ENCODE peak calls at places on chromosomes 6 and 20, in four cellular contexts. One of them, this sample, is unnamed.

GRCh38 chr20:9498322-9498721 is 16.1 kb upstream of the LAMP5 start:
- DNase-seq in central memory CD4-positive, alpha-beta T cell: no peak
- DNase-seq in lower lobe of right lung: no peak
- DNase-seq in AG08396: no peak
- DNase-seq in this sample: no peak

GRCh38 chr6:46652232-46652602 is 401 bp downstream of the CYP39A1 start:
- DNase-seq in lower lobe of right lung: no peak
- DNase-seq in AG08396: no peak
- DNase-seq in central memory CD4-positive, alpha-beta T cell: peak; percentile 0
- DNase-seq in this sample: no peak

GRCh38 chr6:36964908-36965307 is 10.4 kb downstream of the PI16 start:
- DNase-seq in lower lobe of right lung: no peak
- DNase-seq in central memory CD4-positive, alpha-beta T cell: no peak
- DNase-seq in AG08396: no peak
- DNase-seq in this sample: no peak

GRCh38 chr20:23326774-23327173 is 23.8 kb upstream of the NXT1 start:
- DNase-seq in central memory CD4-positive, alpha-beta T cell: no peak
- DNase-seq in AG08396: no peak
- DNase-seq in lower lobe of right lung: no peak
- DNase-seq in this sample: no peak

GRCh38 chr6:142786476-142786875 is 158.5 kb downstream of the HIVEP2 start:
- DNase-seq in AG08396: no peak
- DNase-seq in central memory CD4-positive, alpha-beta T cell: no peak
- DNase-seq in lower lobe of right lung: no peak
- DNase-seq in this sample: no peak

GRCh38 chr20:54714817-54715216 is 239.4 kb downstream of the DOK5 start:
- DNase-seq in central memory CD4-positive, alpha-beta T cell: no peak
- DNase-seq in AG08396: no peak
- DNase-seq in lower lobe of right lung: no peak
- DNase-seq in this sample: no peak

GRCh38 chr6:166646716-166647115 is 19.7 kb upstream of the RPS6KA2 start:
- DNase-seq in lower lobe of right lung: no peak
- DNase-seq in central memory CD4-positive, alpha-beta T cell: no peak
- DNase-seq in AG08396: no peak
- DNase-seq in this sample: no peak

GRCh38 chr20:56899495-56899894 is 270.4 kb downstream of the TFAP2C start:
- DNase-seq in AG08396: no peak
- DNase-seq in central memory CD4-positive, alpha-beta T cell: no peak
- DNase-seq in lower lobe of right lung: no peak
- DNase-seq in this sample: no peak

GRCh38 chr6:37779111-37779800 is 40.3 kb upstream of the ZFAND3 start:
- DNase-seq in AG08396: no peak
- DNase-seq in central memory CD4-positive, alpha-beta T cell: no peak
- DNase-seq in lower lobe of right lung: no peak
- DNase-seq in this sample: no peak

GRCh38 chr20:29740601-29740950 is 1516.9 kb upstream of the DEFB115 start:
- DNase-seq in lower lobe of right lung: no peak
- DNase-seq in AG08396: no peak
- DNase-seq in central memory CD4-positive, alpha-beta T cell: no peak
- DNase-seq in this sample: no peak

GRCh38 chr20:50533061-50533460 is 22.9 kb downstream of the PTPN1 start:
- DNase-seq in central memory CD4-positive, alpha-beta T cell: no peak
- DNase-seq in AG08396: no peak
- DNase-seq in lower lobe of right lung: no peak
- DNase-seq in this sample: no peak

GRCh38 chr20:13008761-13009681 is at the start of gene SPTLC3:
- DNase-seq in lower lobe of right lung: no peak
- DNase-seq in central memory CD4-positive, alpha-beta T cell: no peak
- DNase-seq in AG08396: no peak
- DNase-seq in this sample: peak; percentile 1

GRCh38 chr20:43191946-43192847 is 2.5 kb upstream of the PTPRT start:
- DNase-seq in lower lobe of right lung: no peak
- DNase-seq in AG08396: peak; percentile 49
- DNase-seq in central memory CD4-positive, alpha-beta T cell: no peak
- DNase-seq in this sample: no peak

GRCh38 chr20:50169329-50169823 is 15.9 kb upstream of the PEDS1 start:
- DNase-seq in lower lobe of right lung: peak; percentile 79
- DNase-seq in AG08396: peak; percentile 71
- DNase-seq in central memory CD4-positive, alpha-beta T cell: peak; percentile 65
- DNase-seq in this sample: peak; percentile 62

GRCh38 chr6:41428402-41428994 is 93.1 kb downstream of the NCR2 start:
- DNase-seq in AG08396: no peak
- DNase-seq in lower lobe of right lung: no peak
- DNase-seq in central memory CD4-positive, alpha-beta T cell: no peak
- DNase-seq in this sample: no peak

GRCh38 chr20:53055668-53056067 is 83.5 kb downstream of the TSHZ2 start:
- DNase-seq in lower lobe of right lung: no peak
- DNase-seq in central memory CD4-positive, alpha-beta T cell: no peak
- DNase-seq in AG08396: no peak
- DNase-seq in this sample: no peak

GRCh38 chr6:25050356-25050755 is 114.6 kb upstream of the RIPOR2 start:
- DNase-seq in central memory CD4-positive, alpha-beta T cell: peak; percentile 61
- DNase-seq in lower lobe of right lung: no peak
- DNase-seq in AG08396: peak; percentile 38
- DNase-seq in this sample: peak; percentile 87

GRCh38 chr20:44120676-44121425 is 66.1 kb downstream of the JPH2 start:
- DNase-seq in lower lobe of right lung: no peak
- DNase-seq in AG08396: no peak
- DNase-seq in central memory CD4-positive, alpha-beta T cell: no peak
- DNase-seq in this sample: no peak

GRCh38 chr20:50394569-50394968 is 115.6 kb upstream of the PTPN1 start:
- DNase-seq in central memory CD4-positive, alpha-beta T cell: no peak
- DNase-seq in AG08396: no peak
- DNase-seq in lower lobe of right lung: peak; percentile 62
- DNase-seq in this sample: no peak

GRCh38 chr20:36833275-36834020 is 42.5 kb upstream of the TLDC2 start:
- DNase-seq in lower lobe of right lung: no peak
- DNase-seq in central memory CD4-positive, alpha-beta T cell: no peak
- DNase-seq in AG08396: peak; percentile 85
- DNase-seq in this sample: no peak

GRCh38 chr6:111718990-111719389 is 113.3 kb upstream of the TRAF3IP2 start:
- DNase-seq in AG08396: no peak
- DNase-seq in lower lobe of right lung: no peak
- DNase-seq in central memory CD4-positive, alpha-beta T cell: no peak
- DNase-seq in this sample: no peak

GRCh38 chr6:127464161-127464880 is 5.1 kb upstream of the KIAA0408 start:
- DNase-seq in AG08396: peak; percentile 78
- DNase-seq in lower lobe of right lung: no peak
- DNase-seq in central memory CD4-positive, alpha-beta T cell: no peak
- DNase-seq in this sample: no peak

GRCh38 chr20:38889792-38890496 is 36.3 kb upstream of the FAM83D start:
- DNase-seq in AG08396: no peak
- DNase-seq in lower lobe of right lung: no peak
- DNase-seq in central memory CD4-positive, alpha-beta T cell: no peak
- DNase-seq in this sample: no peak

GRCh38 chr20:1509237-1509636 is 18.0 kb upstream of the SIRPB2 start:
- DNase-seq in AG08396: peak; percentile 27
- DNase-seq in central memory CD4-positive, alpha-beta T cell: no peak
- DNase-seq in lower lobe of right lung: no peak
- DNase-seq in this sample: peak; percentile 19

GRCh38 chr20:18176318-18176785 is 38.7 kb downstream of the KAT14 start:
- DNase-seq in AG08396: no peak
- DNase-seq in central memory CD4-positive, alpha-beta T cell: no peak
- DNase-seq in lower lobe of right lung: no peak
- DNase-seq in this sample: no peak

GRCh38 chr6:32983493-32983848 is 15.1 kb downstream of the BRD2 start:
- DNase-seq in lower lobe of right lung: no peak
- DNase-seq in AG08396: no peak
- DNase-seq in central memory CD4-positive, alpha-beta T cell: no peak
- DNase-seq in this sample: no peak

GRCh38 chr6:63759605-63760004 is 124.0 kb downstream of the PHF3 start:
- DNase-seq in lower lobe of right lung: no peak
- DNase-seq in central memory CD4-positive, alpha-beta T cell: no peak
- DNase-seq in AG08396: no peak
- DNase-seq in this sample: no peak

GRCh38 chr6:137982418-137983189 is 115.5 kb downstream of the TNFAIP3 start:
- DNase-seq in lower lobe of right lung: no peak
- DNase-seq in central memory CD4-positive, alpha-beta T cell: peak; percentile 60
- DNase-seq in AG08396: no peak
- DNase-seq in this sample: no peak

GRCh38 chr6:45786243-45786795 is 229.3 kb downstream of the CLIC5 start:
- DNase-seq in AG08396: no peak
- DNase-seq in lower lobe of right lung: no peak
- DNase-seq in central memory CD4-positive, alpha-beta T cell: no peak
- DNase-seq in this sample: no peak

GRCh38 chr6:131136021-131136847 is 967 bp downstream of the AKAP7 start:
- DNase-seq in lower lobe of right lung: no peak
- DNase-seq in AG08396: peak; percentile 64
- DNase-seq in central memory CD4-positive, alpha-beta T cell: no peak
- DNase-seq in this sample: no peak

GRCh38 chr6:6085928-6086668 is 79.4 kb upstream of the NRN1 start:
- DNase-seq in lower lobe of right lung: no peak
- DNase-seq in AG08396: no peak
- DNase-seq in central memory CD4-positive, alpha-beta T cell: no peak
- DNase-seq in this sample: no peak

GRCh38 chr6:70371454-70372105 is 41.7 kb upstream of the FAM135A start:
- DNase-seq in central memory CD4-positive, alpha-beta T cell: peak; percentile 50
- DNase-seq in lower lobe of right lung: no peak
- DNase-seq in AG08396: peak; percentile 45
- DNase-seq in this sample: peak; percentile 57

GRCh38 chr6:10908228-10908627 is 21.4 kb downstream of the SYCP2L start:
- DNase-seq in lower lobe of right lung: no peak
- DNase-seq in central memory CD4-positive, alpha-beta T cell: no peak
- DNase-seq in AG08396: no peak
- DNase-seq in this sample: no peak

GRCh38 chr6:158322724-158323560 is 10.7 kb downstream of the TULP4 start:
- DNase-seq in lower lobe of right lung: no peak
- DNase-seq in central memory CD4-positive, alpha-beta T cell: no peak
- DNase-seq in AG08396: peak; percentile 32
- DNase-seq in this sample: no peak

GRCh38 chr6:165745492-165745891 is 82.5 kb upstream of the PDE10A start:
- DNase-seq in central memory CD4-positive, alpha-beta T cell: no peak
- DNase-seq in lower lobe of right lung: no peak
- DNase-seq in AG08396: no peak
- DNase-seq in this sample: no peak

GRCh38 chr6:53479871-53480270 is 65.0 kb downstream of the GCLC start:
- DNase-seq in lower lobe of right lung: no peak
- DNase-seq in central memory CD4-positive, alpha-beta T cell: no peak
- DNase-seq in AG08396: no peak
- DNase-seq in this sample: no peak

GRCh38 chr6:42184475-42184874 is 10.3 kb downstream of the GUCA1B start:
- DNase-seq in central memory CD4-positive, alpha-beta T cell: no peak
- DNase-seq in lower lobe of right lung: no peak
- DNase-seq in AG08396: no peak
- DNase-seq in this sample: no peak

GRCh38 chr6:137800749-137801148 is 66.3 kb upstream of the TNFAIP3 start:
- DNase-seq in central memory CD4-positive, alpha-beta T cell: no peak
- DNase-seq in lower lobe of right lung: no peak
- DNase-seq in AG08396: no peak
- DNase-seq in this sample: no peak

This sample was measured in Jurkat, Clone E6-1.